ENCODE peak calls at places on chromosomes 16 and 17, in six cellular contexts. One of them, this sample, is unnamed. For H3K4me1 and H3K27me3, the result is how much of the 10 kb centered on the place peaks cover.

GRCh38 chr17:68195667-68196393 is 52.0 kb upstream of the AMZ2 start:
- DNase-seq in mammary epithelial cell: no peak
- DNase-seq in CD4-positive, CD25-positive, alpha-beta regulatory T cell: no peak
- DNase-seq in testis: no peak
- DNase-seq in body of pancreas: no peak
- DNase-seq in CD8-positive, alpha-beta memory T cell: peak
- DNase-seq in this sample: no peak

GRCh38 chr17:282000-282911 is 70.4 kb downstream of the RPH3AL start:
- DNase-seq in body of pancreas: peak
- DNase-seq in mammary epithelial cell: no peak
- DNase-seq in testis: no peak
- DNase-seq in CD4-positive, CD25-positive, alpha-beta regulatory T cell: no peak
- DNase-seq in CD8-positive, alpha-beta memory T cell: peak
- DNase-seq in this sample: peak

GRCh38 chr17:75124041-75124818 is 7.3 kb downstream of the NT5C start:
- DNase-seq in CD4-positive, CD25-positive, alpha-beta regulatory T cell: peak
- DNase-seq in CD8-positive, alpha-beta memory T cell: peak
- DNase-seq in body of pancreas: peak
- DNase-seq in mammary epithelial cell: peak
- DNase-seq in testis: no peak
- DNase-seq in this sample: no peak

GRCh38 chr16:31874354-31875111 is 926 bp downstream of the ZNF267 start:
- DNase-seq in CD8-positive, alpha-beta memory T cell: peak
- DNase-seq in CD4-positive, CD25-positive, alpha-beta regulatory T cell: no peak
- DNase-seq in testis: no peak
- DNase-seq in body of pancreas: peak
- DNase-seq in mammary epithelial cell: peak
- DNase-seq in this sample: no peak

GRCh38 chr17:34579017-34579946 is at the start of gene TMEM132E:
- DNase-seq in testis: peak
- DNase-seq in mammary epithelial cell: peak
- DNase-seq in CD8-positive, alpha-beta memory T cell: no peak
- DNase-seq in CD4-positive, CD25-positive, alpha-beta regulatory T cell: no peak
- DNase-seq in body of pancreas: peak
- DNase-seq in this sample: peak

GRCh38 chr17:40361925-40362695 is 2.4 kb downstream of the GJD3 start:
- DNase-seq in CD8-positive, alpha-beta memory T cell: no peak
- DNase-seq in body of pancreas: no peak
- DNase-seq in CD4-positive, CD25-positive, alpha-beta regulatory T cell: no peak
- DNase-seq in mammary epithelial cell: no peak
- DNase-seq in testis: no peak
- DNase-seq in this sample: no peak

GRCh38 chr17:64777413-64778101 is 115.5 kb upstream of the SMURF2 start:
- DNase-seq in mammary epithelial cell: no peak
- DNase-seq in CD4-positive, CD25-positive, alpha-beta regulatory T cell: no peak
- DNase-seq in CD8-positive, alpha-beta memory T cell: no peak
- DNase-seq in testis: no peak
- DNase-seq in body of pancreas: peak
- DNase-seq in this sample: no peak

GRCh38 chr17:68314916-68315535 is 23.7 kb downstream of the ARSG start:
- DNase-seq in mammary epithelial cell: no peak
- DNase-seq in CD4-positive, CD25-positive, alpha-beta regulatory T cell: no peak
- DNase-seq in testis: peak
- DNase-seq in CD8-positive, alpha-beta memory T cell: no peak
- DNase-seq in body of pancreas: no peak
- DNase-seq in this sample: no peak

GRCh38 chr17:63928966-63929695 is 3.0 kb downstream of the CD79B start:
- DNase-seq in body of pancreas: no peak
- DNase-seq in CD8-positive, alpha-beta memory T cell: peak
- DNase-seq in CD4-positive, CD25-positive, alpha-beta regulatory T cell: no peak
- DNase-seq in testis: no peak
- DNase-seq in mammary epithelial cell: no peak
- DNase-seq in this sample: no peak

GRCh38 chr16:85663891-85664321 is 24.8 kb downstream of the GINS2 start:
- DNase-seq in mammary epithelial cell: no peak
- DNase-seq in CD8-positive, alpha-beta memory T cell: no peak
- DNase-seq in testis: peak
- DNase-seq in CD4-positive, CD25-positive, alpha-beta regulatory T cell: no peak
- DNase-seq in body of pancreas: peak
- DNase-seq in this sample: peak

GRCh38 chr17:43645765-43646481 is 15.8 kb downstream of the MEOX1 start:
- DNase-seq in CD8-positive, alpha-beta memory T cell: no peak
- DNase-seq in body of pancreas: peak
- DNase-seq in CD4-positive, CD25-positive, alpha-beta regulatory T cell: no peak
- DNase-seq in testis: peak
- DNase-seq in mammary epithelial cell: no peak
- DNase-seq in this sample: peak

GRCh38 chr17:15154618-15155017 is 110.5 kb downstream of the PMP22 start:
- DNase-seq in testis: no peak
- DNase-seq in CD8-positive, alpha-beta memory T cell: no peak
- DNase-seq in mammary epithelial cell: no peak
- DNase-seq in body of pancreas: no peak
- DNase-seq in CD4-positive, CD25-positive, alpha-beta regulatory T cell: no peak
- DNase-seq in this sample: no peak

GRCh38 chr17:2179615-2180295 is 123.8 kb downstream of the SMG6 start:
- DNase-seq in CD4-positive, CD25-positive, alpha-beta regulatory T cell: no peak
- DNase-seq in mammary epithelial cell: no peak
- DNase-seq in body of pancreas: peak
- DNase-seq in testis: peak
- DNase-seq in CD8-positive, alpha-beta memory T cell: no peak
- DNase-seq in this sample: peak
- H3K4me1 ChIP-seq in CD4-positive, CD25-positive, alpha-beta regulatory T cell: under half
- H3K4me1 ChIP-seq in mammary epithelial cell: under half
- H3K4me1 ChIP-seq in body of pancreas: under half
- H3K4me1 ChIP-seq in testis: half or more
- H3K4me1 ChIP-seq in CD8-positive, alpha-beta memory T cell: under half
- H3K4me1 ChIP-seq in this sample: under half

GRCh38 chr17:41667280-41668008 is 21.2 kb upstream of the EIF1 start:
- DNase-seq in CD8-positive, alpha-beta memory T cell: no peak
- DNase-seq in mammary epithelial cell: no peak
- DNase-seq in testis: no peak
- DNase-seq in CD4-positive, CD25-positive, alpha-beta regulatory T cell: no peak
- DNase-seq in body of pancreas: no peak
- DNase-seq in this sample: no peak

GRCh38 chr17:41666708-41667279 is 21.9 kb upstream of the EIF1 start:
- DNase-seq in CD8-positive, alpha-beta memory T cell: peak
- DNase-seq in body of pancreas: peak
- DNase-seq in CD4-positive, CD25-positive, alpha-beta regulatory T cell: peak
- DNase-seq in mammary epithelial cell: peak
- DNase-seq in testis: peak
- DNase-seq in this sample: peak

GRCh38 chr17:41665566-41666335 is 22.9 kb upstream of the EIF1 start:
- DNase-seq in mammary epithelial cell: peak
- DNase-seq in body of pancreas: peak
- DNase-seq in CD4-positive, CD25-positive, alpha-beta regulatory T cell: peak
- DNase-seq in testis: peak
- DNase-seq in CD8-positive, alpha-beta memory T cell: peak
- DNase-seq in this sample: peak

GRCh38 chr17:41664587-41665565 is 23.8 kb upstream of the EIF1 start:
- DNase-seq in body of pancreas: no peak
- DNase-seq in CD8-positive, alpha-beta memory T cell: no peak
- DNase-seq in CD4-positive, CD25-positive, alpha-beta regulatory T cell: no peak
- DNase-seq in mammary epithelial cell: no peak
- DNase-seq in testis: no peak
- DNase-seq in this sample: no peak

GRCh38 chr17:41666336-41666680 is 22.4 kb upstream of the EIF1 start:
- DNase-seq in CD4-positive, CD25-positive, alpha-beta regulatory T cell: peak
- DNase-seq in body of pancreas: peak
- DNase-seq in CD8-positive, alpha-beta memory T cell: peak
- DNase-seq in mammary epithelial cell: peak
- DNase-seq in testis: no peak
- DNase-seq in this sample: peak
- H3K4me3 ChIP-seq in CD4-positive, CD25-positive, alpha-beta regulatory T cell: peak
- H3K4me3 ChIP-seq in body of pancreas: no peak
- H3K4me3 ChIP-seq in CD8-positive, alpha-beta memory T cell: peak
- H3K4me3 ChIP-seq in mammary epithelial cell: no peak
- H3K4me3 ChIP-seq in testis: peak
- H3K4me3 ChIP-seq in this sample: peak

DNA sequence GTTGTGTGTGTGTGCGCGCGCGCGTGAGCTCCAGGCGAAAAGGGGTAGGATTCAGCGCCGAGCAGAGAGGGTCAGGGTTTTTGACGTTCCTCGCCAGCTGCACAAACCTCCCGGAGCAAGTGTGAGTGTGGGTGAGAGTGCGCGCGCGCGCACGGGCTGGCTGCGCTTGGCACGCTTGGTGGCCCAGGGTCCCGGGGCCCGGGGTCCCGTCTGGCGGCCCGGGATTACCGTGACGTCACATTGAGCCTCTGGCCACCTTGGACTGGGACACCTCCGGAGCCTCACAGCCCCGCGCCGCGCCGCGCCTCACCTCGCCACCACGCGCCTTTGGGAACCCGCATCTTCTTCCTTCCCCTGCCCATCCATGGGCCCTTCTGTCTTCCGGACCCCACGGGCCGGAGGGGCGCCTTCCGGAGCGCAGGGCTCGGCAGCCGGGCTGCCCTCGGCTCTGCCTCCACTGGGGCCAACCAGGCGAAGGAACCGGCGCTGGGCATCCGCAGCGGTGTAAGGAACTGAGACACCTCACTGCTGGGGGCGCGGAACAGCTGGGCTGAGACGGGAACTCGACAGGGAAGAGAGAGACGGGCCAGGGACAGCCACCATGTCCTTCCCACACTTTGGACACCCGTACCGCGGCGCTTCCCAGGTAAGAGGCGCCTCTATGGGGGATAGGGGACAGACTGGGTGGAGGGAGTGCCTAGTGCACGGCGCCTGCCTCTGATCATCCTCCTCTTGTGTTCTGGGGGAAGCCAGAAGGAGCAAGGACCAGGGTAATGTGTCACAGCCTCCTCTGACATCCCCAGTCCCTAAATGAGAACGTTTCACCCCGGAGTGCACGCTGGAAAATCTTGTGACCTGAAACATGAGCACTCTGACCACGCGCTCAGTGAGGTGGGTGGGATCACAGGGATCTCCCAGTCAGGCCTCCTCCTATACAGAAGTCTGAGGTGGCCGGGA is 766 bp downstream of the IRX6 start:
- DNase-seq in testis: no peak
- DNase-seq in CD8-positive, alpha-beta memory T cell: no peak
- DNase-seq in mammary epithelial cell: peak
- DNase-seq in CD4-positive, CD25-positive, alpha-beta regulatory T cell: no peak
- DNase-seq in body of pancreas: no peak
- DNase-seq in this sample: no peak
- H3K27me3 ChIP-seq in testis: under half
- H3K27me3 ChIP-seq in CD8-positive, alpha-beta memory T cell: under half
- H3K27me3 ChIP-seq in mammary epithelial cell: under half
- H3K27me3 ChIP-seq in CD4-positive, CD25-positive, alpha-beta regulatory T cell: under half
- H3K27me3 ChIP-seq in body of pancreas: under half
- H3K27me3 ChIP-seq in this sample: under half

DNA sequence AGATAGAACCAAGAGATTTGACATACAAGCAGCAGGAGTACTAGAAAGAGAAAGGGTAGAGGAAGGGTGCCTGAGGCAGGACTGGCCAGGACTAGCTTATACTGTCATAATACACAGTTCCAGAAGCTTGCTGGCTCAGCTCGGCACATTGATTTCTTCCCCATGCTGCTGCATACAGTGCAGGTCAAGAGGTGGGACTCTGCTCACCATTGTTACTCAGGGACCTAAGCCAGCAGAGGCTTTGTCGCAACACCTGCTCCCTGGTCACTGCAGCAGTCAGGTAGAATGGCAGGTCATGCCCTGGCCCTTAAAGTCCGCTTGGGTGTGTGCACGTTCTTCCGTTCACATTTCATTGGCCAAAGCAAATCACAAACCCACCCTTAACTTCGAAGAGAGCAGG is 32.8 kb downstream of the LDHD start:
- DNase-seq in body of pancreas: no peak
- DNase-seq in CD8-positive, alpha-beta memory T cell: no peak
- DNase-seq in mammary epithelial cell: no peak
- DNase-seq in testis: no peak
- DNase-seq in CD4-positive, CD25-positive, alpha-beta regulatory T cell: no peak
- DNase-seq in this sample: no peak
- H3K4me1 ChIP-seq in body of pancreas: under half
- H3K4me1 ChIP-seq in CD8-positive, alpha-beta memory T cell: under half
- H3K4me1 ChIP-seq in mammary epithelial cell: under half
- H3K4me1 ChIP-seq in testis: under half
- H3K4me1 ChIP-seq in CD4-positive, CD25-positive, alpha-beta regulatory T cell: under half
- H3K4me1 ChIP-seq in this sample: under half

This sample was measured in aorta.